ENCODE peak calls at places on chromosomes 5 and 9, in ten cellular contexts. O, E, I, U, H, J, P, T, S and V are unnamed samples.

GRCh38 chr5:113059232-113059805 is 82.7 kb downstream of the DCP2 start:
- DNase-seq in O (peak; percentile 64), E (no peak), I (no peak), U (no peak), H (no peak), J (peak; percentile 87), P (no peak), T (peak; percentile 39), S (peak; percentile 75), V (no peak)

GRCh38 chr9:129278391-129279237 is 100.6 kb upstream of the IER5L start:
- DNase-seq in O (peak; percentile 21), E (peak; percentile 15), I (no peak), U (peak; percentile 43), H (peak; percentile 9), J (no peak), P (no peak), T (no peak), S (peak; percentile 45), V (peak; percentile 63)

GRCh38 chr9:131562032-131562959 is 17.0 kb downstream of the PRRT1B start:
- DNase-seq in O (no peak), E (no peak), I (no peak), U (no peak), H (no peak), J (peak; percentile 6), P (no peak), T (no peak), S (no peak), V (no peak)

GRCh38 chr9:25716220-25716872 is 38.1 kb upstream of the TUSC1 start:
- DNase-seq in O (peak; percentile 30), E (no peak), I (peak; percentile 16), U (peak; percentile 7), H (no peak), J (peak; percentile 73), P (no peak), T (peak; percentile 37), S (peak; percentile 70), V (no peak)

GRCh38 chr5:75567710-75568109 is 43.5 kb upstream of the ANKDD1B start:
- DNase-seq in O (no peak), E (no peak), I (peak; percentile 14), U (no peak), H (no peak), J (peak; percentile 79), P (no peak), T (no peak), S (peak; percentile 67), V (no peak)

GRCh38 chr9:86659413-86660046 is 287.8 kb downstream of the GAS1 start:
- DNase-seq in O (no peak), E (no peak), I (no peak), U (no peak), H (no peak), J (no peak), P (no peak), T (no peak), S (peak; percentile 33), V (no peak)

GRCh38 chr5:132812949-132813598 is at the start of gene SOWAHA:
- DNase-seq in O (no peak), E (peak; percentile 89), I (peak; percentile 50), U (no peak), H (no peak), J (no peak), P (no peak), T (peak; percentile 81), S (no peak), V (no peak)

GRCh38 chr9:112881366-112881765 is 9.3 kb downstream of the SLC46A2 start:
- DNase-seq in O (no peak), E (no peak), I (no peak), U (no peak), H (no peak), J (peak; percentile 15), P (no peak), T (no peak), S (peak; percentile 92), V (no peak)

GRCh38 chr9:129317179-129318011 is 139.3 kb upstream of the IER5L start:
- DNase-seq in O (peak; percentile 62), E (peak; percentile 72), I (no peak), U (peak; percentile 22), H (no peak), J (no peak), P (no peak), T (no peak), S (peak; percentile 64), V (peak; percentile 71)

GRCh38 chr5:95591490-95591901 is 28.4 kb upstream of the GPR150 start:
- DNase-seq in O (no peak), E (no peak), I (peak; percentile 31), U (no peak), H (no peak), J (peak; percentile 88), P (no peak), T (no peak), S (peak; percentile 90), V (no peak)

GRCh38 chr9:113274474-113275146 is 762 bp downstream of the CDC26 start:
- DNase-seq in O (no peak), E (no peak), I (peak; percentile 59), U (peak; percentile 78), H (no peak), J (peak; percentile 80), P (no peak), T (peak; percentile 53), S (peak; percentile 82), V (no peak)